ENCODE peak calls at places on chromosomes 5 and 9, in ten cellular contexts. One of them, this sample, is unnamed.

GRCh38 chr5:139842321-139842720 is 46.7 kb downstream of the PSD2 start:
- DNase-seq in left lung: peak; percentile 38
- DNase-seq in H9: no peak
- DNase-seq in mucosa of descending colon: no peak
- DNase-seq in colonic mucosa: no peak
- DNase-seq in tibial nerve: no peak
- DNase-seq in Calu3: no peak
- DNase-seq in bronchial epithelial cell: no peak
- DNase-seq in breast epithelium: no peak
- DNase-seq in prostate gland: no peak
- DNase-seq in this sample: peak; percentile 6

GRCh38 chr5:93748875-93749397 is 7.5 kb upstream of the POU5F2 start:
- DNase-seq in colonic mucosa: no peak
- DNase-seq in breast epithelium: no peak
- DNase-seq in mucosa of descending colon: no peak
- DNase-seq in Calu3: no peak
- DNase-seq in prostate gland: no peak
- DNase-seq in tibial nerve: no peak
- DNase-seq in left lung: no peak
- DNase-seq in H9: no peak
- DNase-seq in bronchial epithelial cell: no peak
- DNase-seq in this sample: no peak

GRCh38 chr9:6014668-6015270 is 655 bp downstream of the RANBP6 start:
- DNase-seq in Calu3: no peak
- DNase-seq in mucosa of descending colon: no peak
- DNase-seq in bronchial epithelial cell: peak; percentile 94
- DNase-seq in colonic mucosa: no peak
- DNase-seq in H9: no peak
- DNase-seq in tibial nerve: no peak
- DNase-seq in prostate gland: no peak
- DNase-seq in breast epithelium: no peak
- DNase-seq in left lung: no peak
- DNase-seq in this sample: no peak

GRCh38 chr5:99176186-99176585 is 247.4 kb upstream of the CHD1 start:
- DNase-seq in colonic mucosa: no peak
- DNase-seq in Calu3: no peak
- DNase-seq in breast epithelium: no peak
- DNase-seq in mucosa of descending colon: no peak
- DNase-seq in left lung: no peak
- DNase-seq in prostate gland: no peak
- DNase-seq in bronchial epithelial cell: no peak
- DNase-seq in tibial nerve: no peak
- DNase-seq in H9: no peak
- DNase-seq in this sample: no peak

GRCh38 chr5:116841734-116842133 is 267.1 kb upstream of the SEMA6A start:
- DNase-seq in mucosa of descending colon: no peak
- DNase-seq in colonic mucosa: no peak
- DNase-seq in prostate gland: no peak
- DNase-seq in bronchial epithelial cell: no peak
- DNase-seq in tibial nerve: no peak
- DNase-seq in Calu3: no peak
- DNase-seq in breast epithelium: no peak
- DNase-seq in H9: no peak
- DNase-seq in left lung: no peak
- DNase-seq in this sample: no peak

GRCh38 chr5:75617746-75618352 is 6.6 kb downstream of the ANKDD1B start:
- DNase-seq in colonic mucosa: no peak
- DNase-seq in mucosa of descending colon: no peak
- DNase-seq in H9: no peak
- DNase-seq in tibial nerve: no peak
- DNase-seq in bronchial epithelial cell: peak; percentile 66
- DNase-seq in left lung: no peak
- DNase-seq in breast epithelium: no peak
- DNase-seq in prostate gland: no peak
- DNase-seq in Calu3: no peak
- DNase-seq in this sample: no peak

GRCh38 chr5:59810041-59810440 is 83.5 kb downstream of the PDE4D start:
- DNase-seq in H9: peak; percentile 56
- DNase-seq in colonic mucosa: peak; percentile 70
- DNase-seq in mucosa of descending colon: peak; percentile 77
- DNase-seq in breast epithelium: peak; percentile 50
- DNase-seq in tibial nerve: peak; percentile 59
- DNase-seq in Calu3: peak; percentile 61
- DNase-seq in bronchial epithelial cell: peak; percentile 46
- DNase-seq in left lung: peak; percentile 90
- DNase-seq in prostate gland: peak; percentile 57
- DNase-seq in this sample: peak; percentile 88

GRCh38 chr5:37988454-37989046 is 148.7 kb upstream of the GDNF start:
- DNase-seq in prostate gland: no peak
- DNase-seq in left lung: no peak
- DNase-seq in Calu3: no peak
- DNase-seq in breast epithelium: no peak
- DNase-seq in mucosa of descending colon: no peak
- DNase-seq in tibial nerve: no peak
- DNase-seq in colonic mucosa: no peak
- DNase-seq in bronchial epithelial cell: no peak
- DNase-seq in H9: no peak
- DNase-seq in this sample: no peak

GRCh38 chr9:110161940-110162339 is 46.0 kb downstream of the C9orf152 start:
- DNase-seq in colonic mucosa: no peak
- DNase-seq in mucosa of descending colon: no peak
- DNase-seq in Calu3: no peak
- DNase-seq in tibial nerve: no peak
- DNase-seq in prostate gland: no peak
- DNase-seq in left lung: no peak
- DNase-seq in H9: no peak
- DNase-seq in bronchial epithelial cell: no peak
- DNase-seq in breast epithelium: no peak
- DNase-seq in this sample: no peak

GRCh38 chr9:137724818-137725240 is 106.0 kb downstream of the EHMT1 start:
- DNase-seq in bronchial epithelial cell: no peak
- DNase-seq in prostate gland: no peak
- DNase-seq in breast epithelium: no peak
- DNase-seq in H9: no peak
- DNase-seq in left lung: no peak
- DNase-seq in Calu3: no peak
- DNase-seq in tibial nerve: no peak
- DNase-seq in mucosa of descending colon: no peak
- DNase-seq in colonic mucosa: no peak
- DNase-seq in this sample: no peak

GRCh38 chr9:74821636-74822035 is 66.1 kb downstream of the TRPM6 start:
- DNase-seq in bronchial epithelial cell: no peak
- DNase-seq in Calu3: no peak
- DNase-seq in prostate gland: no peak
- DNase-seq in tibial nerve: no peak
- DNase-seq in H9: no peak
- DNase-seq in breast epithelium: no peak
- DNase-seq in mucosa of descending colon: no peak
- DNase-seq in colonic mucosa: no peak
- DNase-seq in left lung: no peak
- DNase-seq in this sample: no peak

GRCh38 chr5:126987271-126987899 is 43.0 kb downstream of the MARCHF3 start:
- DNase-seq in bronchial epithelial cell: no peak
- DNase-seq in colonic mucosa: no peak
- DNase-seq in Calu3: no peak
- DNase-seq in prostate gland: no peak
- DNase-seq in H9: no peak
- DNase-seq in mucosa of descending colon: no peak
- DNase-seq in breast epithelium: no peak
- DNase-seq in tibial nerve: no peak
- DNase-seq in left lung: no peak
- DNase-seq in this sample: no peak

GRCh38 chr5:177080265-177080664 is 6.5 kb upstream of the FGFR4 start:
- DNase-seq in colonic mucosa: no peak
- DNase-seq in prostate gland: no peak
- DNase-seq in Calu3: no peak
- DNase-seq in bronchial epithelial cell: no peak
- DNase-seq in tibial nerve: no peak
- DNase-seq in breast epithelium: no peak
- DNase-seq in left lung: no peak
- DNase-seq in mucosa of descending colon: no peak
- DNase-seq in H9: no peak
- DNase-seq in this sample: no peak

GRCh38 chr9:121860744-121861143 is 209.3 kb downstream of the DAB2IP start:
- DNase-seq in breast epithelium: peak; percentile 82
- DNase-seq in colonic mucosa: no peak
- DNase-seq in prostate gland: no peak
- DNase-seq in Calu3: no peak
- DNase-seq in H9: no peak
- DNase-seq in bronchial epithelial cell: no peak
- DNase-seq in mucosa of descending colon: no peak
- DNase-seq in tibial nerve: peak; percentile 38
- DNase-seq in left lung: no peak
- DNase-seq in this sample: no peak

GRCh38 chr9:112493738-112494137 is 7.1 kb downstream of the KIAA1958 start:
- DNase-seq in left lung: no peak
- DNase-seq in bronchial epithelial cell: no peak
- DNase-seq in Calu3: no peak
- DNase-seq in breast epithelium: no peak
- DNase-seq in colonic mucosa: no peak
- DNase-seq in H9: no peak
- DNase-seq in mucosa of descending colon: no peak
- DNase-seq in tibial nerve: no peak
- DNase-seq in prostate gland: no peak
- DNase-seq in this sample: no peak

GRCh38 chr5:64606926-64607325 is 83.4 kb upstream of the SHISAL2B start:
- DNase-seq in tibial nerve: no peak
- DNase-seq in prostate gland: no peak
- DNase-seq in left lung: no peak
- DNase-seq in bronchial epithelial cell: no peak
- DNase-seq in mucosa of descending colon: no peak
- DNase-seq in Calu3: no peak
- DNase-seq in H9: no peak
- DNase-seq in breast epithelium: no peak
- DNase-seq in colonic mucosa: no peak
- DNase-seq in this sample: no peak

GRCh38 chr5:179270581-179271300 is 74.5 kb downstream of the ADAMTS2 start:
- DNase-seq in prostate gland: no peak
- DNase-seq in breast epithelium: no peak
- DNase-seq in colonic mucosa: peak; percentile 18
- DNase-seq in left lung: peak; percentile 68
- DNase-seq in tibial nerve: peak; percentile 16
- DNase-seq in H9: peak; percentile 19
- DNase-seq in mucosa of descending colon: peak; percentile 34
- DNase-seq in bronchial epithelial cell: no peak
- DNase-seq in Calu3: no peak
- DNase-seq in this sample: peak; percentile 11

GRCh38 chr9:76401580-76402354 is 7.5 kb upstream of the RFK start:
- DNase-seq in left lung: no peak
- DNase-seq in tibial nerve: no peak
- DNase-seq in prostate gland: no peak
- DNase-seq in colonic mucosa: peak; percentile 60
- DNase-seq in breast epithelium: no peak
- DNase-seq in Calu3: no peak
- DNase-seq in H9: no peak
- DNase-seq in bronchial epithelial cell: peak; percentile 46
- DNase-seq in mucosa of descending colon: no peak
- DNase-seq in this sample: no peak
- TF ChIP-seq CTCF in left lung: no peak
- TF ChIP-seq CTCF in tibial nerve: no peak
- TF ChIP-seq CTCF in prostate gland: peak; percentile 3
- TF ChIP-seq CTCF in colonic mucosa: no peak
- TF ChIP-seq CTCF in breast epithelium: no peak
- TF ChIP-seq CTCF in Calu3: no peak
- TF ChIP-seq CTCF in H9: no peak
- TF ChIP-seq CTCF in bronchial epithelial cell: no peak
- TF ChIP-seq CTCF in mucosa of descending colon: no peak
- TF ChIP-seq CTCF in this sample: no peak

DNA sequence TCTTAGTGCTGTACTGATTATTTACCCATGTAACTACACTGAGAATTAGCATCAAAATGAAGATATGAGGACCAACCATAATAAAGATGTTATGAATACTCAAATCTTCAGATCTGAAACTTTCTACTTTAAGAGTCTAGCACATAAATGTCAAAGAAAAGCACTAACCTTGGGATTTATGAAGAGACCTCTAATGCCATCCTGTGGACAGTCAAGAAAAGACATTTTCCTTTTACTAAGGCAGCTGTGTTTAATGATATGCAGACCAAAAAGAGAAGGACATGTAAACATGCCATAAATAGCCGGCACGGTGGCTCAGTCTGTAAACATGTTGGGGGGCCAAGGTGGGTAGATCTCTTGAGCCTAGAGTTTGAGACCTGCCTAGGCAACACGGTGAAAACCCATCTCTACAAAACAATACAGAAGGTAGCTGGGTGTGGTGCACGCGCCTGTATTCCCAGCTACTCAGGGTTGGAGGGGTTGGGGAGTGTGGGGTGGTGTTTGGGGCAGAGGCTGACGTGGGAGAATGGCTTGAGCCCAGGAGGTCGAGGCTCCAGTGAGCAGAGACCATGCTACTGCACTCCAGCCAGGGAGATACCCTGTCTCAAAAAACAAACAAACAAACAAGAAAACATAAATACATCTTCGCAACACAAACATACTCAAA is 266.9 kb upstream of the TYRP1 start:
- DNase-seq in prostate gland: no peak
- DNase-seq in H9: peak; percentile 31
- DNase-seq in breast epithelium: no peak
- DNase-seq in left lung: no peak
- DNase-seq in Calu3: no peak
- DNase-seq in colonic mucosa: no peak
- DNase-seq in mucosa of descending colon: no peak
- DNase-seq in tibial nerve: no peak
- DNase-seq in bronchial epithelial cell: peak; percentile 20
- DNase-seq in this sample: no peak
- TF ChIP-seq CTCF in prostate gland: no peak
- TF ChIP-seq CTCF in H9: peak; percentile 62
- TF ChIP-seq CTCF in breast epithelium: no peak
- TF ChIP-seq CTCF in left lung: no peak
- TF ChIP-seq CTCF in Calu3: no peak
- TF ChIP-seq CTCF in colonic mucosa: no peak
- TF ChIP-seq CTCF in mucosa of descending colon: no peak
- TF ChIP-seq CTCF in tibial nerve: no peak
- TF ChIP-seq CTCF in bronchial epithelial cell: peak; percentile 7
- TF ChIP-seq CTCF in this sample: peak; percentile 37

GRCh38 chr5:52800394-52801213 is 12.9 kb downstream of the ITGA1 start:
- DNase-seq in breast epithelium: peak; percentile 51
- DNase-seq in prostate gland: peak; percentile 55
- DNase-seq in mucosa of descending colon: peak; percentile 76
- DNase-seq in left lung: peak; percentile 88
- DNase-seq in H9: peak; percentile 61
- DNase-seq in Calu3: peak; percentile 64
- DNase-seq in bronchial epithelial cell: peak; percentile 72
- DNase-seq in colonic mucosa: peak; percentile 72
- DNase-seq in tibial nerve: peak; percentile 21
- DNase-seq in this sample: peak; percentile 47
- TF ChIP-seq CTCF in breast epithelium: no peak
- TF ChIP-seq CTCF in prostate gland: peak; percentile 7
- TF ChIP-seq CTCF in mucosa of descending colon: no peak
- TF ChIP-seq CTCF in left lung: no peak
- TF ChIP-seq CTCF in H9: peak; percentile 13
- TF ChIP-seq CTCF in Calu3: no peak
- TF ChIP-seq CTCF in bronchial epithelial cell: no peak
- TF ChIP-seq CTCF in colonic mucosa: peak; percentile 10
- TF ChIP-seq CTCF in tibial nerve: no peak
- TF ChIP-seq CTCF in this sample: no peak

DNA sequence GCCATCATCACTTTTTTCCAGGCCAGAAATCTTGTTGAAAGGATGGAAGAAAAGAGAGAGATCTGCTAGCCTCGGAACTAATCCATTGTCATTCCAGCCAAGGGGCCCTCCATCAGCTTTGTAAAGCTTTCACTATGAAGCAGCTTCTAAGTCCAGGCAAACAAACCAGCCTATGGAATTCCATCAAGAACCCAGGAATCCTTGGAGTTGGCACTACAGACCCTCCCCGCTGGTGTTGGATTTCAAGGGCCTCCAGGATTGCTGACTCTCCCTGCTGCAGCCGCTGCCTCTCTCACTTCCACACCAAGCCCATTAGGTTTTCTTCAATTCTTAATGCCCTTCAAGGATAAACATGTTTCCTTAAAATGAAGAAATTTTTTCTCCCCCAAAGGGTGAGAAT is 114.5 kb downstream of the C5orf15 start:
- DNase-seq in breast epithelium: no peak
- DNase-seq in colonic mucosa: no peak
- DNase-seq in left lung: no peak
- DNase-seq in H9: peak; percentile 22
- DNase-seq in bronchial epithelial cell: no peak
- DNase-seq in Calu3: no peak
- DNase-seq in mucosa of descending colon: no peak
- DNase-seq in prostate gland: no peak
- DNase-seq in tibial nerve: no peak
- DNase-seq in this sample: no peak
- TF ChIP-seq CTCF in breast epithelium: no peak
- TF ChIP-seq CTCF in colonic mucosa: no peak
- TF ChIP-seq CTCF in left lung: no peak
- TF ChIP-seq CTCF in H9: no peak
- TF ChIP-seq CTCF in bronchial epithelial cell: no peak
- TF ChIP-seq CTCF in Calu3: no peak
- TF ChIP-seq CTCF in mucosa of descending colon: no peak
- TF ChIP-seq CTCF in prostate gland: no peak
- TF ChIP-seq CTCF in tibial nerve: no peak
- TF ChIP-seq CTCF in this sample: no peak

This sample was measured in glutamatergic neuron.